ENCODE peak calls at places on chromosomes 3 and 15, in nine cellular contexts. N is A549, L is neural progenitor cell, A is GM23248, F is thoracic aorta, E is esophagus muscularis mucosa, V is mucosa of descending colon, W is spleen, R is mesenchymal stem cell. D is an unnamed sample.

GRCh38 chr3:75329713-75330112 is 334.4 kb upstream of the FRG2C start:
- DNase-seq in N (no peak), L (peak; percentile 3), A (no peak), F (no peak), E (no peak), V (no peak), W (no peak), R (no peak), D (no peak)

GRCh38 chr3:65951836-65952505 is 86.7 kb downstream of the MAGI1 start:
- DNase-seq in N (no peak), L (no peak), A (no peak), F (no peak), E (no peak), V (no peak), W (no peak), R (peak; percentile 34), D (no peak)

GRCh38 chr3:197137741-197138140 is 108.1 kb upstream of the MELTF start:
- DNase-seq in N (no peak), L (no peak), A (no peak), F (no peak), E (no peak), V (no peak), W (peak; percentile 74), R (no peak), D (no peak)

GRCh38 chr3:136811701-136812100 is 7.2 kb upstream of the SLC35G2 start:
- DNase-seq in N (no peak), L (no peak), A (no peak), F (no peak), E (no peak), V (no peak), W (no peak), R (no peak), D (no peak)

GRCh38 chr15:37133619-37134018 is 33.3 kb upstream of the MEIS2 start:
- DNase-seq in N (peak; percentile 21), L (no peak), A (peak; percentile 48), F (no peak), E (no peak), V (no peak), W (no peak), R (peak; percentile 52), D (no peak)

GRCh38 chr3:45688194-45688881 is 858 bp upstream of the SACM1L start:
- DNase-seq in N (peak; percentile 47), L (peak; percentile 81), A (peak; percentile 42), F (no peak), E (no peak), V (peak; percentile 53), W (peak; percentile 81), R (peak; percentile 62), D (peak; percentile 16)

GRCh38 chr3:120153294-120153693 is 59.0 kb upstream of the GSK3B start:
- DNase-seq in N (no peak), L (no peak), A (peak; percentile 95), F (no peak), E (no peak), V (no peak), W (no peak), R (peak; percentile 93), D (no peak)

GRCh38 chr3:57673158-57673557 is 19.7 kb downstream of the DENND6A start:
- DNase-seq in N (no peak), L (no peak), A (no peak), F (no peak), E (no peak), V (no peak), W (no peak), R (no peak), D (no peak)

GRCh38 chr3:61808526-61808925 is 247.2 kb downstream of the PTPRG start:
- DNase-seq in N (no peak), L (no peak), A (peak; percentile 17), F (no peak), E (no peak), V (no peak), W (no peak), R (no peak), D (no peak)

GRCh38 chr15:38683382-38684242 is 119.0 kb upstream of the RASGRP1 start:
- DNase-seq in N (peak; percentile 38), L (peak; percentile 63), A (peak; percentile 70), F (no peak), E (no peak), V (peak; percentile 51), W (no peak), R (peak; percentile 50), D (peak; percentile 47)

GRCh38 chr3:105154692-105155091 is 212.0 kb upstream of the ALCAM start:
- DNase-seq in N (no peak), L (no peak), A (no peak), F (no peak), E (no peak), V (no peak), W (no peak), R (no peak), D (no peak)

GRCh38 chr15:70280781-70281180 is 183.1 kb upstream of the TLE3 start:
- DNase-seq in N (no peak), L (no peak), A (no peak), F (no peak), E (no peak), V (no peak), W (peak; percentile 50), R (no peak), D (no peak)

GRCh38 chr3:194952882-194953281 is 267.2 kb downstream of the FAM43A start:
- DNase-seq in N (no peak), L (no peak), A (no peak), F (no peak), E (no peak), V (no peak), W (no peak), R (no peak), D (no peak)

GRCh38 chr3:168860028-168860427 is 764.3 kb upstream of the GOLIM4 start:
- DNase-seq in N (no peak), L (no peak), A (no peak), F (no peak), E (no peak), V (no peak), W (no peak), R (no peak), D (no peak)

GRCh38 chr15:71219101-71219500 is 103.8 kb downstream of the THSD4 start:
- DNase-seq in N (no peak), L (no peak), A (no peak), F (no peak), E (no peak), V (no peak), W (no peak), R (no peak), D (no peak)

GRCh38 chr3:151835751-151836550 is 22.0 kb downstream of the AADAC start:
- DNase-seq in N (peak; percentile 41), L (peak; percentile 6), A (peak; percentile 48), F (no peak), E (no peak), V (no peak), W (no peak), R (peak; percentile 58), D (no peak)

GRCh38 chr15:79973445-79974180 is 2.6 kb upstream of the BCL2A1 start:
- DNase-seq in N (no peak), L (no peak), A (no peak), F (no peak), E (no peak), V (no peak), W (peak; percentile 55), R (no peak), D (no peak)

GRCh38 chr3:141528837-141529236 is 42.0 kb downstream of the RASA2 start:
- DNase-seq in N (no peak), L (no peak), A (no peak), F (no peak), E (no peak), V (no peak), W (no peak), R (no peak), D (no peak)

GRCh38 chr15:64386291-64386690 is 1.3 kb upstream of the TRIP4 start:
- DNase-seq in N (no peak), L (no peak), A (no peak), F (no peak), E (no peak), V (peak; percentile 32), W (no peak), R (no peak), D (no peak)

GRCh38 chr3:49900491-49901153 is 3.1 kb downstream of the MST1R start:
- DNase-seq in N (peak; percentile 84), L (no peak), A (peak; percentile 90), F (peak; percentile 31), E (no peak), V (peak; percentile 89), W (no peak), R (no peak), D (no peak)

GRCh38 chr3:156379327-156379726 is 175.6 kb downstream of the SSR3 start:
- DNase-seq in N (no peak), L (no peak), A (no peak), F (no peak), E (no peak), V (no peak), W (no peak), R (no peak), D (no peak)

GRCh38 chr3:27426926-27427325 is 57.3 kb downstream of the SLC4A7 start:
- DNase-seq in N (no peak), L (no peak), A (no peak), F (no peak), E (no peak), V (no peak), W (no peak), R (no peak), D (no peak)

GRCh38 chr3:183653209-183654064 is 18.0 kb downstream of the KLHL24 start:
- DNase-seq in N (peak; percentile 23), L (peak; percentile 4), A (no peak), F (no peak), E (no peak), V (no peak), W (no peak), R (peak; percentile 7), D (no peak)
- H3K9me3 ChIP-seq in N (peaks cover 43% of the 10 kb centered on the region), L (peaks cover 22% of the 10 kb centered on the region), A (no peaks in the 10 kb centered on the region), F (peaks cover 21% of the 10 kb centered on the region), E (peaks cover 20% of the 10 kb centered on the region), V (peaks cover 47% of the 10 kb centered on the region), W (peaks cover 13% of the 10 kb centered on the region), R (peaks cover 49% of the 10 kb centered on the region), D (peaks cover 15% of the 10 kb centered on the region)

GRCh38 chr3:98360681-98361080 is 7.0 kb downstream of the OR5K4 start:
- DNase-seq in N (no peak), L (no peak), A (no peak), F (no peak), E (no peak), V (no peak), W (no peak), R (no peak), D (no peak)
- H3K9me3 ChIP-seq in N (peaks cover 2% of the 10 kb centered on the region), L (no peaks in the 10 kb centered on the region), A (no peaks in the 10 kb centered on the region), F (peaks cover 10% of the 10 kb centered on the region), E (peaks cover 26% of the 10 kb centered on the region), V (no peaks in the 10 kb centered on the region), W (no peaks in the 10 kb centered on the region), R (peaks cover 12% of the 10 kb centered on the region), D (no peaks in the 10 kb centered on the region)

GRCh38 chr15:25188051-25188450 is 233.3 kb downstream of the SNRPN start:
- DNase-seq in N (no peak), L (no peak), A (no peak), F (no peak), E (no peak), V (no peak), W (no peak), R (no peak), D (no peak)
- H3K9me3 ChIP-seq in N (no peaks in the 10 kb centered on the region), L (no peaks in the 10 kb centered on the region), A (no peaks in the 10 kb centered on the region), F (peaks cover 5% of the 10 kb centered on the region), E (peaks cover 31% of the 10 kb centered on the region), V (peaks cover 97% of the 10 kb centered on the region), W (no peaks in the 10 kb centered on the region), R (no peaks in the 10 kb centered on the region), D (no peaks in the 10 kb centered on the region)

DNA sequence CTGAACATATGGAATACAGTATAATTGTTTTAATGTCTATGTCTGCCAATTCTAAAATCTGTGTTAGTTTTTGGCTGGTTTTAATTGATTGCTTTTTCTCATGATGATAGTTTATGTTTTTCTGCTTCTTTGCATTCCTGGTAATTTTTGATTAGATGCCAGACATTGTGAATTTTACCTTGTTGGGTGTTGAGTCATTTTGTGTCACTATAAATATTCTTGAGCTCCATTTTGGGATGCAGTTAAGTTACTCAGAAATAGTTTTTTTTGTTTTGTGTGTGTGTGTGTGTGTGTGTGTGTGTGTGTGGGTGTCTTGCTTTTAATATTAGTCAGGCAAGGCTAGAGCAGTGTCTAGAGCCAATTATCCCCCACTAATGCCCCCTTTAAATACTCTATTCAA is 818.8 kb upstream of the NR2F2 start:
- DNase-seq in N (no peak), L (no peak), A (peak; percentile 28), F (no peak), E (no peak), V (no peak), W (no peak), R (no peak), D (no peak)
- H3K9me3 ChIP-seq in N (peaks cover 5% of the 10 kb centered on the region), L (no peaks in the 10 kb centered on the region), A (no peaks in the 10 kb centered on the region), F (no peaks in the 10 kb centered on the region), E (no peaks in the 10 kb centered on the region), V (no peaks in the 10 kb centered on the region), W (no peaks in the 10 kb centered on the region), R (no peaks in the 10 kb centered on the region), D (no peaks in the 10 kb centered on the region)

D was measured in T-helper 17 cell.